ENCODE peak calls at places on chromosomes 6 and 20, in four cellular contexts. V is omental fat pad, F is brain microvascular endothelial cell, S is sigmoid colon. D is an unnamed sample.

GRCh38 chr6:158152659-158153058 is 15.4 kb downstream of the SERAC1 start:
- DNase-seq in F (no peak), S (no peak), V (no peak), D (no peak)

GRCh38 chr6:69487688-69488087 is 309.1 kb downstream of the LMBRD1 start:
- DNase-seq in V (no peak), S (no peak), F (no peak), D (no peak)

GRCh38 chr20:53826597-53827291 is 233.1 kb upstream of the ZNF217 start:
- DNase-seq in F (no peak), V (no peak), S (no peak), D (peak; percentile 58)

GRCh38 chr6:13985663-13986325 is 61.0 kb downstream of the RNF182 start:
- DNase-seq in S (no peak), V (no peak), F (no peak), D (no peak)

GRCh38 chr6:79077680-79078056 is 386 bp downstream of the PHIP start:
- DNase-seq in F (no peak), V (no peak), S (peak; percentile 75), D (peak; percentile 57)

GRCh38 chr6:128358111-128358780 is 162.2 kb downstream of the PTPRK start:
- DNase-seq in V (no peak), S (no peak), F (peak; percentile 51), D (no peak)

GRCh38 chr6:14819840-14820420 is 425.9 kb upstream of the JARID2 start:
- DNase-seq in S (no peak), V (no peak), F (no peak), D (no peak)

GRCh38 chr6:26225848-26226590 is 138.8 kb downstream of the HFE start:
- DNase-seq in S (no peak), V (no peak), F (no peak), D (no peak)

GRCh38 chr6:81878479-81878878 is 126.0 kb upstream of the TENT5A start:
- DNase-seq in S (no peak), V (no peak), F (no peak), D (no peak)

GRCh38 chr6:35419431-35419830 is 32.7 kb upstream of the FANCE start:
- DNase-seq in F (peak; percentile 52), V (no peak), S (no peak), D (no peak)

GRCh38 chr20:53569606-53570307 is 23.9 kb downstream of the ZNF217 start:
- DNase-seq in S (no peak), F (no peak), V (no peak), D (no peak)

GRCh38 chr6:135667694-135668455 is 170.3 kb upstream of the AHI1 start:
- DNase-seq in F (peak; percentile 6), V (no peak), S (no peak), D (peak; percentile 1)

GRCh38 chr6:47132724-47133123 is 90.6 kb upstream of the ADGRF1 start:
- DNase-seq in V (no peak), S (no peak), F (no peak), D (no peak)

GRCh38 chr6:26024651-26025046 is 62.0 kb downstream of the TRIM38 start:
- DNase-seq in V (no peak), S (no peak), F (no peak), D (no peak)

GRCh38 chr6:11785953-11786579 is 7.5 kb upstream of the ADTRP start:
- DNase-seq in S (no peak), V (no peak), F (no peak), D (no peak)

GRCh38 chr6:163782436-163783003 is 368.0 kb downstream of the QKI start:
- DNase-seq in V (no peak), F (no peak), S (no peak), D (no peak)

GRCh38 chr6:130001229-130001554 is 17.2 kb upstream of the L3MBTL3 start:
- DNase-seq in S (no peak), V (no peak), F (no peak), D (no peak)

GRCh38 chr6:20319520-20320357 is 81.9 kb upstream of the E2F3 start:
- DNase-seq in F (no peak), S (no peak), V (no peak), D (no peak)

GRCh38 chr6:5457036-5457435 is 195.7 kb downstream of the FARS2 start:
- DNase-seq in F (no peak), V (no peak), S (no peak), D (peak; percentile 10)

DNA sequence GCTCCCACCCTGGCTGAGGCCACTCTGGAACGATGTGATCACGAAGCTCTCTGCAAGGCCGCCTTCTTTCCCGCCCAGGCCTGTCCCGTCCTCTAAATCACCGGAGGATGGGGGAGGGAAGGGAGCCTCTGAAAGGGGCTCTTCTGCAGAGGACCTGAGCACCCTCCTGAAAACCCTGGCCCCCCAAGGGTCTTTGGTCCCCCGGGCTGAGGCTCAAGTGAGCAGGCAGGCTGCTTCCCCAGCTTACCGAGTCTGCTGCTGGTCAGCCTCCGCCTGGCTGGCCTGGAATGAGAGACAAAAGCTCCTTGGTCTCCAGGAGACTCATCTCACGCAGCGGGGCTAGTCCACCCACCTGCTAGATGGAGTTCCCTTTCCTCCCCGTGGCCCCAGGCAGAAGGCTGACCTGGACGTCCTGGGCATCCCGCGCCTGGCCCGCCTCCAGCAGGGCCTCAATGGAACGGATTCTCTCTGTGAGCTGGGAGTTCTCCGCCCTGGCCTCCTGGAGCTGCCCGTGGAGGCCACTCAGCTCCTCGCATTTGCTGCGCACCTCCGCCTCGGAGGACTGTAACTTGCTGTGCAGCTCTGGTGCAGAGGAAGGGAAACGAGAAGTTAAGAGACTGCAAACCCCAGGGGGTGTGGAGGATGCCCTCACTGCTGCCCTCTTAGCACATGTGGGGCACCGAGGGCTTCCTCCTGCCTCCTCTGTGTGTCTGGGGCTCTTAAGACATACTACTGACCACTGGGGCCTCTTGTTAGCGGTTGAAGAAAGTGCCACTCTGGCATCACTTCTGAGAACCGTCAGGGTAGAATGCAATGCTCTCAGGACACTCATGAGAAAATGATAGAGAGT is 54.7 kb downstream of the RRBP1 start:
- DNase-seq in F (no peak), S (peak; percentile 65), V (no peak), D (no peak)
- TF ChIP-seq CTCF in F (no peak), S (no peak), V (no peak), D (no peak)

DNA sequence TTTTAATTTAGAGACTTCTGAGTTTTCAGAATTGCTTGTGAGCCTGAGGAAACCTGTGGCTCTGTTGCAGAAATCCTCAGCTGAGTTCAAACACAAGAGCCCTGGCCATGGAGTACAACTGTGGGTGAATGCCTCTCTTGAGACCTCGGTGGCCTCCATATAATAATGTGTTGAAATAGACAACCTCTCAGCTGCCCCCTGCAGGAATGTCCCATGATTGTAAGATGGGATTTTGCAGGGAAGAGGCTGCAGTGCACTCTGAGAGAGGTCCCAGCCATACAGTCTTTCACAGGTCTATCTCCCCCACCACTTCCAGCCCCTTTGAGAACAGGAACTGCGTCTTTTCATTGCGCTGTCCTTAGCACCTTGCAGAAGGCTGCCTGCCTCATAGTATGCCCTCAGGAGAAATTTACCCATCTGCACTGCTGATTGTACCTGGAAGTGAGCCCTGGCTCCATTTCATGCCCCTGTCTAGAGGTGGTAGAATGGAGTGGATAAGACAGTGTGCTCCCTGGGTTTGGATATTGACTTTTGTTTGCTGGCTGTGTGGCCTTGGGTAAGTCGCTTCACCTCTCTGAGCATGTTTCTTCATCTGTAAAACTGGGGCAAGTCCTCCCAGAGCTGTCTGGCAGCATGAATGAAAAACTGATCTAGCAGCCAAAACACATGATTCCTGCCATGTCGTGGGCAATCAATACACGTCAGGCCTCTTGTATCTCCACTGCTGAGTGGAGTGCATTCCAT is 16.8 kb upstream of the CDH22 start:
- DNase-seq in V (no peak), F (peak; percentile 35), S (no peak), D (peak; percentile 70)
- TF ChIP-seq CTCF in V (no peak), F (peak; percentile 69), S (no peak), D (peak; percentile 71)

GRCh38 chr6:40588070-40588384 is 863 bp upstream of the LRFN2 start:
- DNase-seq in S (no peak), F (no peak), V (no peak), D (no peak)
- TF ChIP-seq CTCF in S (no peak), F (peak; percentile 29), V (no peak), D (no peak)

DNA sequence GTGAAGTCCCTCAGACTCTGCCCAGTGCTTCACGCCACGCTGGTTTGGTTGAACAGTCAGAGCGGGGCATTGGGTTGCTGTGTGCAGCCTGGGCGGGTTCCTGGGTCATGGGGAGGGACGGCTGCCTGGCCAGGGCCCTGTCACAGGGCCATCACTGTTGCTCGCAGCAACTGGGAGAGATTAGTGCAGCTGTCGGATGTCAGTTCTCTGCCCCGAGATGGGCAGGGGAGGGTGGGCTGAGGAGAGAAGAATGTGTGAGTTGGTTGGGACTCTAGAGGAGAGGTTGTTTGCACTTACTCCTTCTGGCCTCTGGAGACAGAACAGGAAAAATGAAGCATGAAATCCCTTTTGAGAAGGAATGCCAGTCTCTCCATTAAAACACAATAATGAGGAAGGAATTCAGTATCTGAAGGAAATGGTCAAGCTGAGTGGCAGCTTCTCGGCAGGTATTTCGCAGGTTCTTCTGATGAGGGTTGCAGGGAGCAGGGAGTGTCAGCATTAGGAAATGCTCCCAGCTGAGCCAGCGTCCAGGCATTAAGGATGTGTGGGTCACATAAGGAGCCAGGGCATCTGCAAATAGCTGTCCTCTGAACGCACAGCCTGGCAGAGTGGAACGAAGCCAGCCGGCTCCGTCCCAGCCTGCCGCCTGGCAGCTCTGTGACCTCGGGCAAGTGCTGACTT is 95.9 kb downstream of the SSR1 start:
- DNase-seq in V (no peak), F (no peak), S (no peak), D (no peak)
- TF ChIP-seq CTCF in V (no peak), F (no peak), S (no peak), D (no peak)

DNA sequence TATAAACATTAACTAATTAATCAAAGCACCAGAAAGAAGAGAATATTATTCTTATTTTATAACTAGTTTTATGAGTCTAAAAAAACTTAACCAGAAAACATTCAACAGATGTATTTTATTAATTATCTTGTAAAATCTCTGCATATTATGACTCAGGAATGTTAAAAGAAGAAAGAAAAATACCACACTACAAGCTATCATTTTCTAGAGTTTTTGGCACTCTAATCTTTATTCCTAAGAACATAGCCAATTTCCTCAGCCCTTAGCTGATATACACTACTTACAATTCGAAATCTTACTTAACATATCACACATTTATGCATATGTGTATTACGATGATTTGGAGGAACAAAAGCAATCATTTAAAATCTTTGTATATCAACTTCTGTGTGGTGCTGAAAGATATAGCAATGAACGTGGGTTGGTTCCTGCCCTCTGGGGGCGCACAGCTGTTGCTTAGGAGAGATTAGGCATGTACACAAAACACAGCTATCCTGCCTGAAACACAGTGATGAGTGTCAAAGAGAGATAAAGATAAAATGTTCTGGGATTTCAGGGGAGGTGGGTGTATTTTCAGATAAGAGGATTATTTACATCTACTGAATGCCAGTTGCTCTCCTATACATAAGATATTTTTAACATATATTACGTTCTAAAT is 404.5 kb downstream of the SYNE1 start:
- DNase-seq in V (no peak), S (no peak), F (peak; percentile 91), D (no peak)
- TF ChIP-seq CTCF in V (no peak), S (no peak), F (peak; percentile 56), D (no peak)

GRCh38 chr6:131258010-131258652 is 122.9 kb downstream of the AKAP7 start:
- DNase-seq in S (no peak), F (no peak), V (no peak), D (no peak)

GRCh38 chr6:131258816-131259476 is 123.7 kb downstream of the AKAP7 start:
- DNase-seq in F (no peak), S (no peak), V (no peak), D (peak; percentile 57)

GRCh38 chr6:131257104-131257503 is 121.8 kb downstream of the AKAP7 start:
- DNase-seq in F (no peak), S (no peak), V (no peak), D (no peak)

GRCh38 chr6:131265939-131266338 is 130.7 kb downstream of the AKAP7 start:
- DNase-seq in F (no peak), S (no peak), V (no peak), D (no peak)

DNA sequence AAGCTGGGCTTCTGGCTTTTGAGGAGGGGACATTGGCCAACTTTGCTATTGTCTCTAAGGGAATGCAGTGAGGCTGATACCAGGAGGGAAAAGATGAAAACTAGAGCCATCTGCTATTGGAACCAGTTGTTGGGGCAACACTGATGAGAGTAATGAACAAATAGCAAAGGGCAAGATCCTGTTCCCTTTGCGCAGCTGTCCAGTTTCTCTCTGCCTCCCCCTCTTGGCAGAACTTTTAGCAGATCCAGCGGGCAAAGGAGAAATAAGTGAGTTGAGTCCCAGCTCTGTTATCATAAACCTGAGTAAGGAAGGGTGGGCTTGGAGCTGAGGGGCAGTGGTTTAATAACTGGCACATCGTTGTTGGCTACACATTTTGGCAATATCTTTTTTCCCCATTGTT is 126.8 kb downstream of the AKAP7 start:
- DNase-seq in S (no peak), F (no peak), V (no peak), D (no peak)
- TF ChIP-seq CTCF in S (no peak), F (peak; percentile 34), V (no peak), D (peak; percentile 24)